ENCODE peak calls at places on chromosome 15, in four cellular contexts. C is SJSA1, J is heart left ventricle, I is sigmoid colon. B is an unnamed sample.
A peak's percentile ranks its signal among the peaks of the same experiment; 100 is the strongest.

GRCh38 chr15:52680041-52680391 is 828 bp upstream of the ATOSA start:
- DNase-seq in J (no peak), I (no peak), C (no peak), B (no peak)

GRCh38 chr15:93983501-93983900 is 247.9 kb upstream of the MCTP2 start:
- DNase-seq in I (no peak), J (no peak), C (no peak), B (peak; percentile 15)

GRCh38 chr15:85859671-85860070 is 64.9 kb upstream of the KLHL25 start:
- DNase-seq in J (no peak), I (no peak), C (no peak), B (no peak)

GRCh38 chr15:47661661-47662180 is 55.6 kb upstream of the SEMA6D start:
- DNase-seq in I (no peak), J (no peak), C (no peak), B (no peak)

GRCh38 chr15:63858448-63858847 is 24.7 kb upstream of the HERC1 start:
- DNase-seq in J (no peak), I (no peak), C (no peak), B (no peak)

GRCh38 chr15:60840306-60840702 is 361.4 kb upstream of the ICE2 start:
- DNase-seq in I (no peak), J (peak; percentile 25), C (peak; percentile 51), B (no peak)

GRCh38 chr15:66872394-66872793 is 170.4 kb downstream of the SMAD6 start:
- DNase-seq in J (no peak), C (no peak), I (no peak), B (no peak)

GRCh38 chr15:91717811-91718210 is 135.7 kb upstream of the SLCO3A1 start:
- DNase-seq in I (no peak), J (no peak), C (no peak), B (no peak)

GRCh38 chr15:71921191-71921590 is 110.8 kb downstream of the NR2E3 start:
- DNase-seq in I (no peak), C (no peak), J (no peak), B (no peak)

GRCh38 chr15:78726870-78727551 is 84.3 kb downstream of the ADAMTS7 start:
- DNase-seq in C (peak; percentile 55), I (no peak), J (no peak), B (no peak)

GRCh38 chr15:69398541-69398940 is 15.6 kb upstream of the KIF23 start:
- DNase-seq in C (peak; percentile 80), J (no peak), I (no peak), B (no peak)

GRCh38 chr15:77626002-77626401 is 6.7 kb downstream of the LINGO1 start:
- DNase-seq in J (no peak), C (no peak), I (no peak), B (no peak)

GRCh38 chr15:90099072-90099867 is 3.0 kb downstream of the IDH2 start:
- DNase-seq in C (no peak), J (no peak), I (no peak), B (no peak)

GRCh38 chr15:68548375-68548774 is 30.4 kb upstream of the CORO2B start:
- DNase-seq in J (no peak), C (no peak), I (no peak), B (no peak)

GRCh38 chr15:78302579-78302978 is 3.2 kb upstream of the SKIC8 start:
- DNase-seq in I (no peak), J (no peak), C (no peak), B (no peak)

GRCh38 chr15:69930754-69931153 is 167.0 kb downstream of the TLE3 start:
- DNase-seq in I (no peak), J (no peak), C (no peak), B (no peak)

B was measured in COR-L47.